ENCODE peak calls at places on chromosomes 11 and 22, in ten cellular contexts. S is lower lobe of right lung, M is right atrium auricular region, A is WTC11, L is AG08395, Y is RWPE1, W is ecto neural progenitor cell, D is LoVo, C is B cell, U is fibroblast of gingiva. B is an unnamed sample.

GRCh38 chr11:12404461-12404860 is 27.1 kb downstream of the PARVA start:
- DNase-seq in S (no peak), M (no peak), A (no peak), L (no peak), Y (no peak), W (no peak), D (no peak), C (no peak), U (no peak), B (no peak)

GRCh38 chr11:118715837-118716260 is 36.4 kb upstream of the TREH start:
- DNase-seq in S (no peak), M (no peak), A (peak), L (no peak), Y (no peak), W (no peak), D (no peak), C (no peak), U (no peak), B (no peak)

GRCh38 chr22:37207981-37208380 is 4.3 kb downstream of the SSTR3 start:
- DNase-seq in S (peak), M (no peak), A (no peak), L (no peak), Y (no peak), W (no peak), D (no peak), C (peak), U (no peak), B (no peak)

GRCh38 chr11:117000039-117000740 is 98.0 kb downstream of the SIK3 start:
- DNase-seq in S (no peak), M (no peak), A (no peak), L (no peak), Y (no peak), W (no peak), D (no peak), C (no peak), U (no peak), B (no peak)

GRCh38 chr22:18057568-18058209 is 20.1 kb upstream of the PEX26 start:
- DNase-seq in S (no peak), M (peak), A (no peak), L (peak), Y (peak), W (no peak), D (peak), C (peak), U (peak), B (no peak)

GRCh38 chr22:27995801-27996528 is 76.9 kb upstream of the PITPNB start:
- DNase-seq in S (peak), M (no peak), A (no peak), L (no peak), Y (no peak), W (no peak), D (no peak), C (no peak), U (no peak), B (no peak)

GRCh38 chr11:26741036-26741435 is 19.2 kb upstream of the SLC5A12 start:
- DNase-seq in S (no peak), M (no peak), A (no peak), L (no peak), Y (peak), W (no peak), D (no peak), C (no peak), U (peak), B (no peak)

GRCh38 chr22:29842740-29843139 is 4.7 kb upstream of the ASCC2 start:
- DNase-seq in S (no peak), M (peak), A (no peak), L (peak), Y (peak), W (no peak), D (peak), C (no peak), U (peak), B (no peak)

GRCh38 chr22:20155330-20156041 is 4.6 kb upstream of the CCDC188 start:
- DNase-seq in S (peak), M (no peak), A (no peak), L (peak), Y (no peak), W (no peak), D (no peak), C (no peak), U (peak), B (no peak)

GRCh38 chr11:84234011-84234410 is 947.8 kb upstream of the CCDC90B start:
- DNase-seq in S (no peak), M (no peak), A (no peak), L (no peak), Y (no peak), W (no peak), D (no peak), C (no peak), U (no peak), B (no peak)

GRCh38 chr11:79440451-79441158 is at the start of gene TENM4:
- DNase-seq in S (peak), M (no peak), A (peak), L (peak), Y (peak), W (peak), D (no peak), C (peak), U (peak), B (peak)

GRCh38 chr11:3111919-3112690 is 53.0 kb downstream of the OSBPL5 start:
- DNase-seq in S (peak), M (no peak), A (no peak), L (no peak), Y (no peak), W (peak), D (no peak), C (no peak), U (peak), B (no peak)

GRCh38 chr11:31264834-31265233 is 104.7 kb downstream of the DCDC1 start:
- DNase-seq in S (no peak), M (no peak), A (no peak), L (no peak), Y (no peak), W (no peak), D (no peak), C (no peak), U (no peak), B (no peak)

GRCh38 chr11:65013692-65014145 is 241 bp upstream of the ARL2 start:
- DNase-seq in S (peak), M (peak), A (peak), L (peak), Y (peak), W (peak), D (peak), C (peak), U (peak), B (peak)

GRCh38 chr11:123052884-123053721 is 8.8 kb downstream of the HSPA8 start:
- DNase-seq in S (no peak), M (no peak), A (no peak), L (no peak), Y (no peak), W (no peak), D (no peak), C (no peak), U (no peak), B (no peak)

GRCh38 chr11:134500621-134501020 is 88.6 kb upstream of the B3GAT1 start:
- DNase-seq in S (no peak), M (no peak), A (peak), L (no peak), Y (no peak), W (no peak), D (no peak), C (no peak), U (no peak), B (no peak)

GRCh38 chr11:129115652-129116585 is 76.2 kb downstream of the ARHGAP32 start:
- DNase-seq in S (no peak), M (no peak), A (no peak), L (peak), Y (peak), W (no peak), D (peak), C (no peak), U (peak), B (no peak)

GRCh38 chr22:43185860-43186261 is 1.1 kb downstream of the TTLL12 start:
- DNase-seq in S (no peak), M (no peak), A (no peak), L (peak), Y (peak), W (peak), D (peak), C (no peak), U (peak), B (no peak)

GRCh38 chr22:35305525-35306070 is 5.9 kb downstream of the TOM1 start:
- DNase-seq in S (no peak), M (no peak), A (no peak), L (no peak), Y (no peak), W (no peak), D (no peak), C (no peak), U (no peak), B (peak)

GRCh38 chr11:86261328-86261727 is 16.8 kb downstream of the EED start:
- DNase-seq in S (no peak), M (no peak), A (peak), L (no peak), Y (no peak), W (no peak), D (no peak), C (no peak), U (no peak), B (no peak)

B was measured in type B pancreatic cell.